ENCODE peak calls at places on chromosomes 3 and 15, in four cellular contexts. X, N, A and T are unnamed samples.

GRCh38 chr3:61829301-61830110 is 268.1 kb downstream of the PTPRG start:
- DNase-seq in A (no peak), N (no peak), X (no peak), T (no peak)

GRCh38 chr3:38116471-38117162 is 20.3 kb downstream of the ACAA1 start:
- DNase-seq in N (no peak), A (peak; percentile 70), X (no peak), T (no peak)

GRCh38 chr3:187051724-187052364 is 87.5 kb downstream of the RPL39L start:
- DNase-seq in A (no peak), N (no peak), X (no peak), T (no peak)

GRCh38 chr15:55770261-55770660 is 27.3 kb upstream of the PRTG start:
- DNase-seq in A (no peak), X (no peak), N (no peak), T (no peak)

GRCh38 chr15:98493966-98494511 is 154.3 kb upstream of the IGF1R start:
- DNase-seq in A (no peak), X (no peak), N (no peak), T (no peak)

GRCh38 chr3:26590919-26591318 is 31.7 kb upstream of the LRRC3B start:
- DNase-seq in N (no peak), X (no peak), A (no peak), T (no peak)

GRCh38 chr15:71191296-71191695 is 76.0 kb downstream of the THSD4 start:
- DNase-seq in A (no peak), N (peak; percentile 23), X (no peak), T (no peak)

GRCh38 chr15:29377141-29377540 is 107.5 kb upstream of the NSMCE3 start:
- DNase-seq in N (no peak), X (no peak), A (no peak), T (no peak)

GRCh38 chr3:71056327-71056726 is 527.2 kb downstream of the FOXP1 start:
- DNase-seq in X (no peak), N (no peak), A (no peak), T (no peak)

GRCh38 chr3:137061186-137061585 is 103.4 kb downstream of the IL20RB start:
- DNase-seq in A (no peak), N (no peak), X (no peak), T (no peak)

GRCh38 chr3:138114431-138114918 is 933 bp downstream of the DZIP1L start:
- DNase-seq in A (no peak), X (no peak), N (peak; percentile 54), T (no peak)

GRCh38 chr15:59885832-59886231 is 118.3 kb upstream of the FOXB1 start:
- DNase-seq in X (no peak), A (no peak), N (no peak), T (no peak)

GRCh38 chr15:70061696-70062270 is 35.9 kb downstream of the TLE3 start:
- DNase-seq in X (no peak), N (no peak), A (no peak), T (no peak)

GRCh38 chr3:29329986-29330514 is 49.2 kb downstream of the RBMS3 start:
- DNase-seq in X (no peak), A (no peak), N (no peak), T (no peak)

GRCh38 chr3:142705256-142705655 is 18.6 kb upstream of the TRPC1 start:
- DNase-seq in X (no peak), N (no peak), A (no peak), T (no peak)

GRCh38 chr3:56389213-56389830 is 78.9 kb downstream of the ERC2 start:
- DNase-seq in X (no peak), N (no peak), A (no peak), T (no peak)

GRCh38 chr15:100691321-100691720 is 88.9 kb downstream of the ASB7 start:
- DNase-seq in A (no peak), N (no peak), X (no peak), T (no peak)
- TF ChIP-seq POLR2A in A (no peak), N (no peak), X (no peak), T (no peak)

GRCh38 chr15:63203451-63204090 is 14.2 kb downstream of the RAB8B start:
- DNase-seq in X (no peak), N (no peak), A (peak; percentile 70), T (no peak)
- TF ChIP-seq TAF1 in X (no peak), N (no peak), A (no peak), T (no peak)

GRCh38 chr3:9843715-9844438 is at the start of gene RPUSD3:
- DNase-seq in N (peak; percentile 100), A (peak; percentile 100), X (peak; percentile 98), T (peak; percentile 99)
- TF ChIP-seq POLR2A in N (peak; percentile 69), A (peak; percentile 94), X (peak; percentile 42), T (peak; percentile 64)

DNA sequence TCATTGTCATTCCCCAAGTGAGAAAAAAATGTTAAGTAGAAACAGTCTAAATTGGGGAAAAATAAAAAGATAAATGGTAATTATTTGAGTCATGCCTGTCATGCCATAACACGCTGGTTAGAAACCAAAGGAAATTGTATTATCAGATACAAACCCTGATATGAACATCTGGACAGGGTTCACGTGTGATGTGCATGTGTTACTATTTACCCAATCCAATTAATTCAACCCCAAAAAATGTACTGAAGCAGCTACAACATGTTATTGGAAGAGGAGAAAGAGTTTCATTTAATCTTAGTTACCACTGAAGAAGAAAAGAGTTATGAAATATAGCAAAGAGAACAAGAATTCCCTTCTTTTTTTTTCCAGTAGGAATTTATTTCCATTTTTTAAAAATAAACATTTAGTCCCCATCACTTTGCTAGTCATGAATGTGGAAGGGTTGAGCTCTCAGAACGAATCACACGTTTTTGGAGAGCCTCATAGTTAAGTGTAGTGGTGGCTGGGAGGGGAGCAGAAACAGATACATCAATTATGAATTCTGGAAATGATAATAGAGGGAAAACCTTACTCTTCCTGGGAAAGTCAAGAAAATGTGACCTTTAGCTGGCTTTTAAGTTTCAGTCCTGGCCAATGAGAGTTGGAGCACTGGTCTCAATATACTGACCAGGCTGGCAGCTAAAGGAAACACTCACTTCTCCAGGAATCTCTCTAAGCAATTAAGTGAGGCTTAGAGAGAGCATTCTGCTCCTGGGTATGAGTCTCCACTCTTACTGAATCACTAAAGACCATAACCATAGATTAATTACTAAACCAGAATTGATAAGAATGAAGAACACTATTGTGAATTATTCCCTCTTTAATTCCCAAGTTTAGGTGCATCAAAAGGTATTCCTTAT is 796.5 kb downstream of the GRM7 start:
- DNase-seq in X (no peak), N (no peak), A (no peak), T (no peak)
- TF ChIP-seq TAF1 in X (no peak), N (no peak), A (no peak), T (no peak)

GRCh38 chr3:66971245-66971644 is 26.9 kb upstream of the KBTBD8 start:
- DNase-seq in N (no peak), A (no peak), X (no peak), T (no peak)

GRCh38 chr3:66971891-66972551 is 26.1 kb upstream of the KBTBD8 start:
- DNase-seq in N (peak; percentile 80), A (peak; percentile 62), X (peak; percentile 52), T (peak; percentile 60)
- TF ChIP-seq POLR2A in N (no peak), A (no peak), X (no peak), T (no peak)

GRCh38 chr3:72517804-72518442 is 330.3 kb downstream of the SHQ1 start:
- DNase-seq in A (no peak), N (no peak), X (no peak), T (no peak)

GRCh38 chr3:72523409-72524172 is 324.7 kb downstream of the SHQ1 start:
- DNase-seq in A (no peak), N (no peak), X (no peak), T (no peak)

GRCh38 chr3:72520205-72520604 is 328.0 kb downstream of the SHQ1 start:
- DNase-seq in A (no peak), X (no peak), N (no peak), T (no peak)

GRCh38 chr3:72517325-72517724 is 330.9 kb downstream of the SHQ1 start:
- DNase-seq in X (no peak), A (no peak), N (no peak), T (no peak)

GRCh38 chr3:72520690-72521308 is 327.4 kb downstream of the SHQ1 start:
- DNase-seq in X (no peak), A (no peak), N (no peak), T (no peak)
- TF ChIP-seq TAF1 in X (no peak), A (no peak), N (no peak), T (no peak)